ENCODE peak calls at places on chromosomes 16 and 17, in eight cellular contexts. B is CD4-positive, alpha-beta memory T cell; A is ascending aorta; C is left ventricle myocardium inferior; I is tibial nerve; Y is GM23248; G is IMR-90; P is tibial artery. K is an unnamed sample.

GRCh38 chr17:32546031-32546444 is 59.2 kb downstream of the CDK5R1 start:
- DNase-seq in C (no peak), A (no peak), Y (no peak), G (no peak), B (no peak), I (no peak), P (no peak), K (no peak)

GRCh38 chr17:67293251-67294203 is 48.5 kb upstream of the HELZ start:
- DNase-seq in A (peak; percentile 79), P (peak; percentile 65), C (peak; percentile 61), G (peak; percentile 29), Y (peak; percentile 76), I (peak; percentile 66), B (peak; percentile 67), K (peak; percentile 84)

GRCh38 chr17:74768069-74768762 is 7.9 kb downstream of the NAT9 start:
- DNase-seq in A (peak; percentile 95), C (peak; percentile 84), G (peak; percentile 73), I (no peak), Y (peak; percentile 92), B (no peak), P (peak; percentile 66), K (no peak)

GRCh38 chr16:35431829-35432663 is 1972.6 kb downstream of the TP53TG3F start:
- DNase-seq in I (no peak), Y (peak; percentile 10), G (no peak), B (no peak), C (no peak), P (no peak), A (no peak), K (peak; percentile 41)

GRCh38 chr17:82743344-82744219 is 8.2 kb downstream of the FN3K start:
- DNase-seq in B (no peak), C (no peak), I (no peak), P (no peak), Y (no peak), A (no peak), G (no peak), K (no peak)

GRCh38 chr16:80670170-80670865 is 129.5 kb downstream of the DYNLRB2 start:
- DNase-seq in Y (no peak), I (no peak), A (no peak), P (no peak), B (no peak), C (no peak), G (no peak), K (no peak)

GRCh38 chr17:31926100-31926729 is 10.6 kb upstream of the SUZ12 start:
- DNase-seq in G (no peak), B (no peak), P (no peak), Y (no peak), I (no peak), A (no peak), C (no peak), K (no peak)

GRCh38 chr17:77115510-77115909 is 25.3 kb upstream of the SEC14L1 start:
- DNase-seq in B (no peak), I (no peak), A (no peak), C (no peak), P (no peak), G (no peak), Y (no peak), K (no peak)

GRCh38 chr16:31243734-31244670 is 15.8 kb upstream of the ITGAM start:
- DNase-seq in B (no peak), A (no peak), P (no peak), Y (no peak), I (no peak), G (no peak), C (no peak), K (no peak)
- H3K4me3 ChIP-seq in B (no peak overlapping the region), A (no peak overlapping the region), P (no peak overlapping the region), Y (no peak overlapping the region), I (no peak overlapping the region), G (no peak overlapping the region), C (no peak overlapping the region), K (no peak overlapping the region)

GRCh38 chr17:57607553-57608120 is 137.5 kb downstream of the CCDC182 start:
- DNase-seq in G (no peak), B (no peak), C (no peak), Y (peak; percentile 33), I (no peak), P (no peak), A (no peak), K (no peak)
- H3K4me1 ChIP-seq in G (peaks cover 13% of the 10 kb centered on the region), B (peaks cover 77% of the 10 kb centered on the region), C (peaks cover 39% of the 10 kb centered on the region), Y (no peaks in the 10 kb centered on the region), I (peaks cover 27% of the 10 kb centered on the region), P (peaks cover 22% of the 10 kb centered on the region), A (peaks cover 9% of the 10 kb centered on the region), K (peaks cover 22% of the 10 kb centered on the region)

DNA sequence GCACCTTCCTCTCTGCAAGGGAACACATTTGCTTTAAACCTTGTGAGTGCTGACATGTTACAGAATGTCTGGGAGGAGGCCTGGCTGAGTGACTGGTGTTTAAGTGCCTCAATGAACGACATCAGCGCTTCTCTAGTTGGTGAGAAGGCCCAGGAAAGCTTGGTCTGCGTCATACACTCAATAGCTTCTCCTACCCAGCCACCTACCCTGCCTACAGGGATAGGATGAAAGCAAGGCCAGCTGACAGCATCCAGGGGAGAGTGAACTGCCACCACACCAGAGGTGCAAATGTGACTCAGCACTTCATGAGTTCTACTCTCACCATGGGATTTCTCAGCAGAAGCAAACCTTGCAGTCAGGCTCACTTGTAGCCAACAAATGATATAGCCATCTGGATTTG is 31.7 kb upstream of the CFAP20 start:
- DNase-seq in G (no peak), C (no peak), P (no peak), I (no peak), B (no peak), A (no peak), Y (peak; percentile 12), K (no peak)
- H3K36me3 ChIP-seq in G (peaks cover 50% of the 10 kb centered on the region), C (peaks cover 83% of the 10 kb centered on the region), P (peaks cover 52% of the 10 kb centered on the region), I (no peaks in the 10 kb centered on the region), B (peaks cover 48% of the 10 kb centered on the region), A (peaks cover 52% of the 10 kb centered on the region), Y (peaks cover 48% of the 10 kb centered on the region), K (peaks cover 62% of the 10 kb centered on the region)

GRCh38 chr17:65467156-65467555 is 94.3 kb downstream of the AXIN2 start:
- DNase-seq in G (no peak), C (no peak), A (no peak), Y (no peak), I (no peak), B (no peak), P (no peak), K (no peak)
- H3K4me3 ChIP-seq in G (no peak overlapping the region), C (no peak overlapping the region), A (no peak overlapping the region), Y (no peak overlapping the region), I (no peak overlapping the region), B (no peak overlapping the region), P (no peak overlapping the region), K (no peak overlapping the region)

GRCh38 chr17:57429966-57430365 is 173.6 kb downstream of the MSI2 start:
- DNase-seq in B (no peak), A (no peak), G (no peak), I (no peak), P (no peak), C (no peak), Y (no peak), K (no peak)

GRCh38 chr17:57433396-57433944 is 177.1 kb downstream of the MSI2 start:
- DNase-seq in I (no peak), B (no peak), A (no peak), P (no peak), C (no peak), Y (no peak), G (no peak), K (peak; percentile 60)

GRCh38 chr17:57434361-57434760 is 178.0 kb downstream of the MSI2 start:
- DNase-seq in A (no peak), Y (no peak), C (no peak), P (no peak), B (no peak), G (no peak), I (no peak), K (no peak)

GRCh38 chr17:57432507-57433277 is 176.4 kb downstream of the MSI2 start:
- DNase-seq in I (no peak), G (no peak), P (no peak), C (no peak), A (no peak), B (no peak), Y (no peak), K (no peak)

DNA sequence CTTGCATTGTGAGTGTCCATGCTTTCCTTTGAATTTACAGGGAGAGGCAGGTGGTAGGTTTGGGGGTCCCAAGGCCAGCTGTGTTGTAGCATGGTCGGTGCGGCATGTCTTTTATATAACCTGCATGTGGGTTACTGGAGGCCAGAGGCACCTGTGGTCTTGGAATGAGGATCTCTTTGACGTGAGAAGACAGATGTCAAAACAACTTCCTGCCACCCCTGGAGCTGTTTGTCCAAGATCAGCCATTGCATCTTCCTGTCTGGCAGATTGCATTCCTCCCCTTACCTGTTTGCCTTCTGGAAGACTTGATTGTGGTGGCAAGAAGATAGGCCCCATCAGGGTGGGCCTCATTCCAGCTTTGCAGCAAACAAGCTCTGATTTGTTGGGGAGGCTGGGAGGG is 175.1 kb downstream of the MSI2 start:
- DNase-seq in P (no peak), I (no peak), C (no peak), G (no peak), Y (no peak), B (no peak), A (no peak), K (peak; percentile 18)
- H3K4me1 ChIP-seq in P (no peaks in the 10 kb centered on the region), I (no peaks in the 10 kb centered on the region), C (peaks cover 5% of the 10 kb centered on the region), G (no peaks in the 10 kb centered on the region), Y (no peaks in the 10 kb centered on the region), B (no peaks in the 10 kb centered on the region), A (no peaks in the 10 kb centered on the region), K (peaks cover 31% of the 10 kb centered on the region)

GRCh38 chr16:3400446-3400778 is 392 bp downstream of the ZSCAN32 start:
- DNase-seq in C (no peak), I (no peak), G (no peak), A (no peak), B (no peak), Y (no peak), P (no peak), K (no peak)

GRCh38 chr16:3401719-3402397 is 843 bp downstream of the ZNF174 start:
- DNase-seq in I (no peak), G (peak; percentile 18), Y (peak; percentile 42), A (no peak), C (no peak), P (no peak), B (no peak), K (peak; percentile 42)

DNA sequence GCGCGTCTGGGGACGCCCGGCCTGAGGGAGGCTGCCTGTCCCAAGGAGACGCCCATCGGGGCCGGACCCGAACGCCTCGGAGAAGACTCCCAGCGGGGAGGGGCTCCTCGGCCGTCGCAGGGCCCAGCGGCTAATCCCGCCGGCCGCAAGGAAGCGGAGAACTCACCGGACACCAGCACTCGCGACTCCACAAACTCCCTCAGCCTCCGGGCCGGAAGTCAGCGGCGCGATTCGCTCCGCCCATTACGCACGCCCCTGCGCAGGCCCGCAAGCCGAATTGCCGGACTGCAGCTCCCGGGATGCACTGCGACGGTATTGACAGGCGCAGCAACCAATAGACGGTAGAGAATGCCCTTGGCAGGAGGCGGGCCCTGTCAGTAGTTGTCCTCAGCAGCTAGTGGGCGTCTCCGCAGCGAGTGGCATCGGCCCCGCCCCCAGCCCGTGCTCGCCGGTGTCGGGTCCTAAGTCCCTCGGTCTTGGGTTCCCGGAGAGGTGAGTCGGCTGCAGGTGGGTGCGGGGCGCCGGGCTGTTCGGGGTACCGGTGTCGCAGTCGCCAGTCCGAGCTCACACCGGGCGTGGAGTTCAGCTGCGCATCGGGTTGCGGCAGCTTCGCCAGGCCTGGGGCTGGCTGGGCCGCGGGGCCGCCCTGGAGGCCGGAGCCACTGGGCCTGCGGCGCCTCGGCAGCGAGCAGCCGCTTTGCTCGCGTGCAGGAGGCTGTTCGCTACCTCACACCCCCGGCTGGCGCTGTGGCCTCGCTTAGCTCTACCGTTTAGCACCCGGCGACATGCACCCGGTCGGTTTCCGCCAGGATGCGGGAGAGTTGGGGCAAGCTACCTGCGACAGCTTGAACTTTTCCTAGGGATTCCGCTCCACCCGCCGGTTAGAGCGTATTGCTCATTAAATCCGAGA is at the start of the genes ZNF174 and ZSCAN32:
- DNase-seq in A (peak; percentile 99), B (peak; percentile 98), Y (peak; percentile 99), I (peak; percentile 99), P (peak; percentile 99), C (peak; percentile 98), G (peak; percentile 99), K (peak; percentile 98)
- H3K36me3 ChIP-seq in A (peaks cover 32% of the 10 kb centered on the region), B (peaks cover 34% of the 10 kb centered on the region), Y (peaks cover 18% of the 10 kb centered on the region), I (peaks cover 4% of the 10 kb centered on the region), P (peaks cover 52% of the 10 kb centered on the region), C (peaks cover 60% of the 10 kb centered on the region), G (peaks cover 39% of the 10 kb centered on the region), K (peaks cover 38% of the 10 kb centered on the region)

K was measured in SJCRH30.